ENCODE peak calls at places on chromosomes 16 and 17, in six cellular contexts. Q, H, O, J, K and Z are unnamed samples. For H3K4me1, H3K27me3 and H3K36me3, the result is how much of the 10 kb centered on the place peaks cover.

GRCh38 chr16:81035975-81036750 is 521 bp downstream of the ATMIN start:
- DNase-seq in O (peak), H (no peak), K (peak), J (peak), Q (peak), Z (no peak)

GRCh38 chr16:49592507-49593422 is 219.2 kb downstream of the C16orf78 start:
- DNase-seq in O (no peak), J (peak), K (no peak), H (peak), Q (no peak), Z (no peak)

GRCh38 chr17:44637066-44637465 is 19.2 kb upstream of the MEIOC start:
- DNase-seq in Q (no peak), K (no peak), O (no peak), H (no peak), J (no peak), Z (no peak)

GRCh38 chr16:56294599-56294998 is 103.3 kb downstream of the GNAO1 start:
- DNase-seq in K (no peak), H (no peak), O (no peak), Q (no peak), J (no peak), Z (no peak)

GRCh38 chr16:51638338-51639135 is 487.5 kb upstream of the SALL1 start:
- DNase-seq in H (no peak), Q (no peak), K (no peak), J (no peak), O (no peak), Z (no peak)

GRCh38 chr17:42518755-42519545 is 17.1 kb upstream of the NAGLU start:
- DNase-seq in H (no peak), O (peak), J (no peak), K (no peak), Q (peak), Z (peak)

GRCh38 chr17:10127819-10128375 is 70.5 kb downstream of the GAS7 start:
- DNase-seq in O (peak), H (no peak), K (peak), Q (peak), J (peak), Z (peak)

GRCh38 chr17:81510798-81511549 is 1.6 kb downstream of the ACTG1 start:
- DNase-seq in H (peak), O (peak), Q (no peak), J (no peak), K (peak), Z (no peak)

GRCh38 chr16:71883193-71883848 is 661 bp downstream of the ZNF821 start:
- DNase-seq in J (no peak), O (peak), K (peak), Q (peak), H (peak), Z (peak)

GRCh38 chr16:25155553-25156460 is 44.3 kb downstream of the LCMT1 start:
- DNase-seq in Q (no peak), H (no peak), K (no peak), J (no peak), O (no peak), Z (no peak)

GRCh38 chr16:23833960-23834685 is 1.7 kb upstream of the PRKCB start:
- DNase-seq in Q (no peak), H (no peak), K (no peak), O (no peak), J (no peak), Z (no peak)

GRCh38 chr17:42679492-42680330 is 1.9 kb downstream of the CCR10 start:
- DNase-seq in O (peak), K (peak), J (peak), Q (peak), H (peak), Z (peak)

GRCh38 chr17:3641717-3642486 is 5.3 kb downstream of the CTNS start:
- DNase-seq in O (no peak), K (no peak), J (no peak), Q (no peak), H (no peak), Z (no peak)

GRCh38 chr16:85162478-85163277 is 50.4 kb upstream of the CIBAR2 start:
- DNase-seq in Q (no peak), K (no peak), H (no peak), J (no peak), O (peak), Z (peak)

GRCh38 chr17:31269178-31269577 is 27.9 kb downstream of the OMG start:
- DNase-seq in O (no peak), Q (no peak), H (no peak), J (no peak), K (no peak), Z (no peak)

GRCh38 chr17:50100480-50100883 is 5.3 kb downstream of the PDK2 start:
- DNase-seq in H (no peak), Q (no peak), K (no peak), J (no peak), O (no peak), Z (no peak)

GRCh38 chr16:49439050-49439449 is 65.4 kb downstream of the C16orf78 start:
- DNase-seq in O (peak), K (no peak), Q (no peak), H (no peak), J (peak), Z (no peak)

GRCh38 chr17:82838386-82839063 is 1.3 kb downstream of the ZNF750 start:
- DNase-seq in O (peak), Q (no peak), H (no peak), K (peak), J (no peak), Z (no peak)

GRCh38 chr16:76942089-76942488 is 248.9 kb upstream of the MON1B start:
- DNase-seq in O (no peak), Q (no peak), K (no peak), H (no peak), J (no peak), Z (no peak)

GRCh38 chr17:32161029-32161428 is 18.7 kb downstream of the RHOT1 start:
- DNase-seq in J (no peak), O (no peak), K (no peak), H (no peak), Q (no peak), Z (no peak)

GRCh38 chr17:30854146-30854545 is 22.4 kb downstream of the ATAD5 start:
- DNase-seq in H (no peak), J (no peak), K (no peak), O (no peak), Q (no peak), Z (no peak)

GRCh38 chr16:73172621-73173312 is 124.8 kb upstream of the ZFHX3 start:
- DNase-seq in Q (peak), H (no peak), J (peak), O (peak), K (peak), Z (peak)

GRCh38 chr16:3528406-3528805 is 27.6 kb downstream of the CLUAP1 start:
- DNase-seq in J (no peak), Q (no peak), K (no peak), H (no peak), O (no peak), Z (no peak)

GRCh38 chr16:3529175-3529574 is 28.4 kb downstream of the CLUAP1 start:
- DNase-seq in K (no peak), H (no peak), O (no peak), J (no peak), Q (no peak), Z (no peak)

GRCh38 chr16:3532741-3533140 is 31.9 kb downstream of the CLUAP1 start:
- DNase-seq in J (no peak), O (no peak), K (no peak), H (no peak), Q (no peak), Z (no peak)

GRCh38 chr16:3534126-3534525 is 33.3 kb downstream of the CLUAP1 start:
- DNase-seq in O (no peak), Q (no peak), H (no peak), K (no peak), J (no peak), Z (no peak)

GRCh38 chr16:3530371-3530914 is 29.6 kb downstream of the CLUAP1 start:
- DNase-seq in Q (no peak), H (no peak), K (no peak), O (no peak), J (no peak), Z (no peak)
- H3K4me1 ChIP-seq in Q (under half), H (under half), K (under half), O (under half), J (under half), Z (under half)

GRCh38 chr16:86202760-86203426 is 303.9 kb downstream of the IRF8 start:
- DNase-seq in J (no peak), H (no peak), O (no peak), Q (no peak), K (no peak), Z (no peak)

GRCh38 chr16:86200722-86201121 is 301.8 kb downstream of the IRF8 start:
- DNase-seq in O (no peak), Q (no peak), K (no peak), H (no peak), J (no peak), Z (no peak)

GRCh38 chr16:86203557-86204275 is 304.8 kb downstream of the IRF8 start:
- DNase-seq in Q (no peak), K (no peak), O (no peak), H (no peak), J (no peak), Z (no peak)

GRCh38 chr16:86201746-86202145 is 302.8 kb downstream of the IRF8 start:
- DNase-seq in O (no peak), H (no peak), Q (no peak), K (no peak), J (no peak), Z (no peak)

DNA sequence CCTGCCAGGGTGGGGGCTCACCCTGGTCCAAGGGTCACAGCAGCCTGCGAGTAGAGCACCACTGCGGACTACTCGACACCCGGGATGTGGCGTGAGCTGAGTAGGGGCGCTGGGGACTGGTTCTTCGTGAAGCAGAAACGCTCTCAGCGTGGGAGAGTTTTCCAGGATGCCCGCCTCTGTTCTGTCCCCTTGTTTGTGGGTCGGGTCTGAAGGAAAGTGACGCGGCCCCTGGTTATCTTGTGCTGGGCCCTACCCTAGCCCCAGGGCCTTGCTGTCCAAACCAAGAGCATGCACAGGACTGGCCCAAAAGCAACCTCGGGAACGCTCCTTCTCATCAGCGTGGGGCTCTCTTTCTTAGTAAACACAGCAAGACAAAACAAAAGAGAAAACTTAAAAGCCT is 303.3 kb downstream of the IRF8 start:
- DNase-seq in Q (no peak), O (no peak), K (no peak), J (no peak), H (no peak), Z (no peak)
- H3K27me3 ChIP-seq in Q (under half), O (under half), K (half or more), J (under half), H (under half), Z (under half)

DNA sequence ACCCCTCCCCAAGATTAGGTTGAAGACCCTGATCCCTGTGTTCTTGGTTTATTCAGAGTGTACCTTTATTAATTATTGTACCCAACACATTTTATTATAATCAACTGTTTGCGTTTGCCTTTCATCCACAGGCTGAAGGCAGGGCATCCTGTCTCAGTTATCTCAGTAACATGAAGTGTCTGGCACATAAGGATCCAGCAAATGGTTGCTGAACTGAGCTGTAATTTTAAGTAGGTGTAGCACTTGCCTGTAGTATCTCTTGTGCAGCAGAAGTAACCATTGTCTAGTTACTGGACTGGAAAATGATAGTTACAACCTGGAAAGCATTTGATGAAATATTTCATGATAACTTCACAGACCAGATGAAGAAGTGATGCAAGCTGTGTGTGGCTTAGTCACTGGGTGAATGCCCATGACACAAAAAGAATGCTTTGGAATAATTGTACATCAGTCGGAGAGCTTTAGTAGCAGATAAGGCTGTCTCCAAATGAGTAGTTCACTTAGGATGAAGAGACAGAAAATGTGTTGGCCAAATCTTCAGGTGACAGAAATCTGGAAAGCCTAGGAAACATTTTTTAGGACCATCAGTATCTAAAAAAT is 56.6 kb downstream of the ESRP2 start:
- DNase-seq in J (no peak), H (no peak), K (no peak), O (no peak), Q (no peak), Z (no peak)
- H3K36me3 ChIP-seq in J (under half), H (under half), K (half or more), O (under half), Q (under half), Z (under half)

GRCh38 chr17:55730808-55731207 is 8.1 kb upstream of the TMEM100 start:
- DNase-seq in Q (no peak), K (no peak), J (no peak), O (no peak), H (no peak), Z (no peak)
- H3K4me1 ChIP-seq in Q (under half), K (under half), J (under half), O (under half), H (under half), Z (under half)